ENCODE peak calls at places on chromosomes 2 and 18, in four cellular contexts. O, D, P and M are unnamed samples.

GRCh38 chr2:67684991-67685390 is 287.9 kb downstream of the ETAA1 start:
- DNase-seq in P (no peak), D (no peak), O (no peak), M (no peak)

GRCh38 chr2:165202230-165202629 is 1.6 kb downstream of the SCN3A start:
- DNase-seq in P (no peak), D (no peak), O (no peak), M (no peak)

GRCh38 chr18:45110577-45111506 is 430.2 kb downstream of the SETBP1 start:
- DNase-seq in P (peak), O (no peak), D (no peak), M (no peak)

GRCh38 chr2:132740081-132740480 is 70.1 kb upstream of the LYPD1 start:
- DNase-seq in D (no peak), O (no peak), P (no peak), M (no peak)

GRCh38 chr18:6729247-6730091 is at the start of gene ARHGAP28:
- DNase-seq in O (peak), D (peak), P (peak), M (peak)

GRCh38 chr2:33788044-33788443 is 188.9 kb upstream of the FAM98A start:
- DNase-seq in D (no peak), P (no peak), O (no peak), M (no peak)

GRCh38 chr2:98379311-98380202 is 33.3 kb downstream of the CNGA3 start:
- DNase-seq in D (no peak), O (no peak), P (no peak), M (no peak)

GRCh38 chr2:233919319-233919718 is 2.1 kb downstream of the TRPM8 start:
- DNase-seq in P (no peak), O (no peak), D (no peak), M (no peak)

GRCh38 chr2:63614448-63614968 is 25.7 kb downstream of the MDH1 start:
- DNase-seq in D (no peak), O (no peak), P (no peak), M (no peak)

GRCh38 chr2:182668671-182669070 is 47.4 kb upstream of the DNAJC10 start:
- DNase-seq in O (peak), D (no peak), P (no peak), M (no peak)

GRCh38 chr18:46574000-46574739 is 82.8 kb downstream of the LOXHD1 start:
- DNase-seq in O (no peak), P (no peak), D (no peak), M (no peak)

GRCh38 chr2:106885981-106886915 is at the start of gene ST6GAL2:
- DNase-seq in O (no peak), P (no peak), D (no peak), M (no peak)

GRCh38 chr2:204177977-204178522 is 241.5 kb downstream of the ICOS start:
- DNase-seq in O (peak), P (peak), D (no peak), M (peak)

GRCh38 chr2:9809448-9810088 is 33.7 kb upstream of the TAF1B start:
- DNase-seq in O (peak), D (no peak), P (no peak), M (no peak)

GRCh38 chr18:35284846-35285245 is 5.2 kb downstream of the ZSCAN30 start:
- DNase-seq in P (no peak), O (no peak), D (no peak), M (no peak)

GRCh38 chr18:26089247-26090129 is 925 bp downstream of the SS18 start:
- DNase-seq in P (no peak), D (no peak), O (no peak), M (peak)

GRCh38 chr18:26568513-26568912 is 20.2 kb upstream of the KCTD1 start:
- DNase-seq in P (no peak), O (no peak), D (no peak), M (no peak)

GRCh38 chr2:25401307-25402021 is 59.7 kb upstream of the DNMT3A start:
- DNase-seq in P (no peak), O (no peak), D (no peak), M (no peak)

GRCh38 chr2:11932896-11933295 is 186.5 kb downstream of the LPIN1 start:
- DNase-seq in P (no peak), O (no peak), D (no peak), M (no peak)

GRCh38 chr2:149164296-149164695 is 125.8 kb downstream of the LYPD6B start:
- DNase-seq in D (no peak), O (no peak), P (no peak), M (no peak)

GRCh38 chr2:197255550-197255949 is 55.0 kb downstream of the ANKRD44 start:
- DNase-seq in D (peak), P (peak), O (peak), M (peak)
- TF ChIP-seq POLR2A in D (peak), P (no peak), O (peak), M (no peak)

GRCh38 chr2:187541086-187542085 is 12.8 kb downstream of the TFPI start:
- DNase-seq in P (peak), O (no peak), D (no peak), M (no peak)

GRCh38 chr2:187544371-187545080 is 9.7 kb downstream of the TFPI start:
- DNase-seq in D (no peak), P (no peak), O (no peak), M (no peak)

GRCh38 chr2:187545238-187545751 is 8.9 kb downstream of the TFPI start:
- DNase-seq in D (no peak), P (no peak), O (no peak), M (no peak)

GRCh38 chr2:187542123-187542522 is 12.1 kb downstream of the TFPI start:
- DNase-seq in D (no peak), O (no peak), P (no peak), M (no peak)

DNA sequence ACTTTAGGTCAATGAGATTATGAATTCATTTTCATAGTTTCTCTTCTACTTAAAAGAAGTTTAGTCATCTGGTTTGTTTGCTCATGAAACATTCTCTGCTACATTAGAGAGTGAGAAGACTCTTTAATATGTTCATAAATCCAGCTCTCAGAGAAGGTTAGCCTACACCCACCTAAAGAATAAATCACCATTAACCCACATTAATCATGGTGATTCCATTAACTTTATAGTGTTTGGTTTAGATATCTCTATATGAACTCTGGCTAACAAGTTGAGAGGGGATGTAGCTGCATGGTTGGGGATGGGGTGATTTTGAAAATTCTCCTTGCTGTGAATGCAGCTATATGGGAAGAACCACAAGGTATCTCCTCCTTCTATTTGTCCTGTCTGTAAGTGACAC is 10.7 kb downstream of the TFPI start:
- DNase-seq in O (no peak), P (no peak), D (no peak), M (no peak)
- TF ChIP-seq POLR2A in O (no peak), P (no peak), D (no peak), M (no peak)

GRCh38 chr2:157628532-157629415 is at the start of gene ACVR1C:
- DNase-seq in O (peak), P (peak), D (peak), M (peak)
- TF ChIP-seq POLR2A in O (peak), P (no peak), D (no peak), M (no peak)

DNA sequence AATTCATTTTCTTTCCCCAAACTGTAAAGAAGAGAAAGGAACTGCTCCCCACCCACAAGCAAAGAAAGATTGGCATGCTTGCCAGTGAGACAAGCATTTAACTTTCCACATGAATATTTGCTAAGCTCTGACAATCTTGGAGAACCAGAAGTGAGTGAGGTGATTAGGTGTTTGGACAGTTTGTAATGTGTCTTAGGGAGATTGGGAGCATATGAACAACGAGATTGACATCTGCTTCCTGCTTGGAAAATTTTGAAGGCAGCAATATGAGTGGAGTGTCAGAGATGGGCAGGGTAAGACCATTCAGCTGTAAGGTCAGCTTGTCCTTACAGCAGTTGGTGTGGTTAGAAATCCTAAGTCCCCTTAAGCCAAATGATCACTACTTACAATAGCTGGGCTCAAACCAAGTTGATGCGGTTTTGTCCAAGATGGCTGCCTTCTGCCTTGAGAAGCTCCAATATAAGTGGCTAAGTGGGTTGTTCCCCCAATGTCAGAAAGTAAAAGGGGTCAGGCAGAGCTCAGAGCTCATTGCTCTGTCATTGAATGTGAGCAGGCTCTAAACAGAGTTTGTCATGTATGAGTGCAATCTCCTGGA is 36.0 kb upstream of the GALNT5 start:
- DNase-seq in D (no peak), O (no peak), P (no peak), M (no peak)
- TF ChIP-seq POLR2A in D (no peak), O (no peak), P (no peak), M (no peak)

DNA sequence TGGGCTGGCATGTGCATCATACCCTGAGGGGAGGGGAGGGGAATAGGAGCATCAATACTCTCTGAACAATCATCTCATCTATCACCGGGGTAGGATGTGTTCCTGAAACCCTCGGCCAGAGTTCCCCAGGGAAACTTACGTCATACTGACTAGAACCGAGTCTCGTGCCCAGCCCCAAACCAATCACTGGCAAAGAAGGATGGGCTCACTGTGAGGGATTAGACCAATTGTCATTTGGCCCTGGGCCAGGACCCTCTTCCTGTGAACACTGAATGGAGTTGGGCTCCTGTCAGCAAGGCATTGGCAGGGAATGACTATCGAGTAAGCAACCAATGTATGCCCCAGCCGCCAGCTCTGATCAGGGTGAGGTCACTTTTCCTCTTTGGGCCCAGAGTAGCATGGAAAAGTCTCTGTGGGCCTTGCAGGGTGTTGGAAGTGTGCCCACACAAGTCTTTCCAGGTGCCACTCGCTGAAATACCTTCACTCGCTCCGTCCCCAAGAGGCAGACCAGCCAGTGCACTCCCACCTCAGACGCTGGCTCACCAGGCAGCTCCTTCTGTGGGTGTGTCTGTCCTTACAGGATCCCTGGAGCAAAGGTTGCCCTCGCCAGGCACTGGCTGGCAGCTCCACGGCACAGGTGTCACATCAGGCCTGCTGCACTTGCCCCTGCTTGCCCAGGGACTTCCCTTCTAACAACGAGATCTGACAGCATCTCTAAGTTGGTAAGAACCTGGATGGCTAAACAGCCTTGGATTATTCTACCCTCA is 261.7 kb downstream of the MYCN start:
- DNase-seq in D (no peak), P (no peak), O (peak), M (no peak)
- TF ChIP-seq POLR2A in D (no peak), P (no peak), O (no peak), M (no peak)

GRCh38 chr2:195199864-195200263 is 457.2 kb upstream of the SLC39A10 start:
- DNase-seq in P (no peak), D (no peak), O (no peak), M (no peak)

GRCh38 chr2:195202163-195202845 is 454.7 kb upstream of the SLC39A10 start:
- DNase-seq in P (no peak), O (no peak), D (no peak), M (no peak)
- TF ChIP-seq POLR2A in P (no peak), O (no peak), D (no peak), M (no peak)

DNA sequence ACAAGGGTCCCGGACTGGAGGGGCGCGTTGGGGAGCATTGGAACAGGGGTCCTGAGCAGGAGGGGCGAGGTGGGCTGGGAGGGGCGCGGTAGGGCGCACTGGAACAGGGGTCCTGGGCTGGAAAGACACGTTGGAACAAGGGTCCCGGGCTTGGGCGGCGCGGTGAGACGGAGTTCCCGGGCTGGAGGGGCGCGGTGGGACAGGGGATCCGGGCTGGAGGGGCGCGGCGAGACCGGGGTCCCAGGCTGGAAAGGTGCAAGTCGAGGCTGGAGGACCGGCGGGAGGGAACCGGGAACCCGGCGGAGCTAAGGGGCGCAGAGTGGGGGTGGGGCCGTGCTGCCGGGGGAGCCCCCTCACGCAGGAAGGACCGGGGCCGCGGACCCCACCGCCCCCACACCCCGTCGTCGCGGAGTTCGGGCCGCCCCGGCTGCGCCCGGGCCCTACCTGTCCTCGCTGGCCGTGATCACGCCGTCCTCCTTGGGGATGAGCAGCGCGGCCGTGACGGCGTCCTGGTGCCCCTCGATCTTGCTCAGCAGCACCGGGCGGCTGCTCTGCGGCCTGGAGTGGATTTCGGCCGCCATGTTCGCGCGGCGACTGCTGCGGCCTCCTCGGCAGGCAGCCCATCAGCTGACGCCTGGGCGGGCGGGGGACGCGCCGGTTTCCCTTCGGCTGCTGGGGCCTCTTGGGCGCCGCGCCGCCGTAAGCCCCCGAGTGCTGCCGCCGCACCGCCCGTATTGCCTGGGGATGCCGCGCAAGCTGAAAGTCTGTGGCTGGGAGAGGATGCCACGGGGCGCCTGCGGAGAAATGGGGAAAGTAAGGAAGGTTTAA is at the start of gene WDFY1:
- DNase-seq in D (peak), P (peak), O (peak), M (peak)
- TF ChIP-seq POLR2A in D (peak), P (peak), O (peak), M (peak)

GRCh38 chr2:10835052-10835970 is 22.7 kb upstream of the PDIA6 start:
- DNase-seq in D (peak), O (peak), P (peak), M (peak)
- TF ChIP-seq POLR2A in D (no peak), O (no peak), P (no peak), M (no peak)